ENCODE peak calls at places on chromosomes 4 and X, in five cellular contexts. I, A, O, T and S are unnamed samples.

GRCh38 chr4:2756691-2757350 is 685 bp upstream of the TNIP2 start:
- DNase-seq in I (no peak), A (no peak), O (no peak), T (no peak), S (no peak)

GRCh38 chr4:103018391-103019318 is 850 bp downstream of the SLC9B1 start:
- DNase-seq in I (peak; percentile 74), A (no peak), O (no peak), T (peak; percentile 72), S (peak; percentile 50)

GRCh38 chr4:63505714-63506460 is 903.4 kb downstream of the TECRL start:
- DNase-seq in I (no peak), A (no peak), O (no peak), T (no peak), S (no peak)

GRCh38 chr4:121811122-121811521 is 10.0 kb downstream of the EXOSC9 start:
- DNase-seq in I (no peak), A (no peak), O (no peak), T (no peak), S (no peak)

GRCh38 chr4:87219648-87220093 is 747 bp downstream of the KLHL8 start:
- DNase-seq in I (peak; percentile 69), A (no peak), O (peak; percentile 57), T (peak; percentile 76), S (peak; percentile 18)

GRCh38 chr4:80237992-80238391 is 28.5 kb upstream of the FGF5 start:
- DNase-seq in I (no peak), A (no peak), O (peak; percentile 80), T (peak; percentile 96), S (no peak)

GRCh38 chr4:82898322-82899243 is 2.0 kb upstream of the THAP9 start:
- DNase-seq in I (no peak), A (no peak), O (peak; percentile 92), T (peak; percentile 95), S (no peak)

GRCh38 chr4:140641789-140642439 is 73.2 kb upstream of the UCP1 start:
- DNase-seq in I (no peak), A (no peak), O (peak; percentile 10), T (no peak), S (peak; percentile 69)

GRCh38 chr4:152591361-152591760 is 55.5 kb upstream of the FBXW7 start:
- DNase-seq in I (peak; percentile 85), A (peak; percentile 25), O (peak; percentile 66), T (peak; percentile 71), S (peak; percentile 29)

GRCh38 chr4:2220016-2220620 is 21.8 kb downstream of the HAUS3 start:
- DNase-seq in I (peak; percentile 77), A (peak; percentile 54), O (peak; percentile 80), T (peak; percentile 85), S (peak; percentile 79)

GRCh38 chrX:13495232-13495631 is 74.2 kb upstream of the EGFL6 start:
- DNase-seq in I (no peak), A (no peak), O (no peak), T (no peak), S (no peak)

GRCh38 chrX:154460326-154460725 is 2.2 kb downstream of the PLXNA3 start:
- DNase-seq in I (no peak), A (no peak), O (no peak), T (peak; percentile 27), S (no peak)

GRCh38 chrX:154458116-154458953 is at the start of gene PLXNA3:
- DNase-seq in I (no peak), A (no peak), O (peak; percentile 50), T (peak; percentile 66), S (peak; percentile 62)

GRCh38 chrX:154458954-154459829 is 1.1 kb downstream of the PLXNA3 start:
- DNase-seq in I (no peak), A (no peak), O (no peak), T (peak; percentile 66), S (no peak)

GRCh38 chrX:154459843-154460242 is 1.8 kb downstream of the PLXNA3 start:
- DNase-seq in I (no peak), A (no peak), O (no peak), T (peak; percentile 57), S (no peak)

GRCh38 chrX:154457491-154458115 is 478 bp upstream of the PLXNA3 start:
- DNase-seq in I (no peak), A (no peak), O (no peak), T (peak; percentile 52), S (peak; percentile 72)
- H3K27ac ChIP-seq in I (peak overlapping the region; percentile 72), A (peak overlapping the region; percentile 78), O (peak overlapping the region; percentile 77), T (peak overlapping the region; percentile 79), S (peak overlapping the region; percentile 73)

DNA sequence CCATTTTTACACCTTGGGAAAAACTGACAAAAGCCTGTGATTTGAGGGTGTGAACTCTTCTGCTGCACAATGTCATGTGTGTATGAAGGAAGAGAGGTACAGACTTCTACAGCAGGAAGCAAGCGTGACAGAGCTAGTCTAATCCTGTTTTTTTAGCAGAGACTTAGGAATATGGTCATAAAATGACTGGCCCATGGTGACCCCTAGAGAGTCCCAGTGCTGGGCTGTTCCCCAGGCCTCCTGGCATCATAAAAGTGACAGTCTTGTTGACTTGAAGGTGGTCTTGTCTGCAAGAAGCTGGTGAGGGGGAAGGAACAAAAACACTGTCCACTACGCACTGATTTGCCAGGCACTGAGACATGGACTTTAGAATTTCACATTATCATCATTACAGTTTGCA is 62.8 kb downstream of the HADH start:
- DNase-seq in I (no peak), A (no peak), O (no peak), T (no peak), S (no peak)
- H3K27ac ChIP-seq in I (no peak overlapping the region), A (no peak overlapping the region), O (no peak overlapping the region), T (no peak overlapping the region), S (no peak overlapping the region)

GRCh38 chr4:11525085-11525484 is 96.4 kb upstream of the HS3ST1 start:
- DNase-seq in I (no peak), A (no peak), O (no peak), T (no peak), S (no peak)

GRCh38 chr4:11535333-11535732 is 106.6 kb upstream of the HS3ST1 start:
- DNase-seq in I (no peak), A (no peak), O (no peak), T (no peak), S (no peak)

GRCh38 chr4:11532138-11532537 is 103.4 kb upstream of the HS3ST1 start:
- DNase-seq in I (no peak), A (no peak), O (no peak), T (no peak), S (no peak)

DNA sequence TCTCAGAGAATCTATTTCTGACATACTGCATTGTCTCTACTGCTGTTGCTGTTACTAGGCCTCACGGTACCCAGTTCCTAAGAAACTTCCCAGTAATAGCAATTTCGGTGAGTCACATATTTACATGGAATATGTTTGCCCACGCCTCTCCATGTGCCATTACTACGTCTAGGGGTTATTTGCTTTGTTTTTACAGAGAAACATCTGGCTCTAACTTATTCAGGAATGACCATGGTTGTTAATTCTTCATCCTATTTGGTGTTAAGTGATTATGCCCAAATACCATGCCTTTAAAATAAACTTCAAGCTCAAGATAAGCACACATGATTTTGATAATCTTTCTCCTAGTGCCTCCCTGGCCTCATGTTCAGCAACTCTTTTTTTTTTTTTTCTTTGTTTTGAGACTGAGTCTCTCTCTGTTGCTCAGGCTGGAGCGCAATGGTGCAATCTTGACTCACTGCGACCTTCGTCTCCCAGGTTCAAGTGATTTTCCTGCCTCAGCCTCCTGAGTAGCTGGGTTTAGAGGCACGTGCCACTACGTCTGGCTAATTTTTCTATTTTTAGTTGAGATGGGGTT is 101.0 kb upstream of the HS3ST1 start:
- DNase-seq in I (no peak), A (no peak), O (peak; percentile 68), T (no peak), S (no peak)
- H3K27ac ChIP-seq in I (no peak overlapping the region), A (no peak overlapping the region), O (no peak overlapping the region), T (no peak overlapping the region), S (no peak overlapping the region)

DNA sequence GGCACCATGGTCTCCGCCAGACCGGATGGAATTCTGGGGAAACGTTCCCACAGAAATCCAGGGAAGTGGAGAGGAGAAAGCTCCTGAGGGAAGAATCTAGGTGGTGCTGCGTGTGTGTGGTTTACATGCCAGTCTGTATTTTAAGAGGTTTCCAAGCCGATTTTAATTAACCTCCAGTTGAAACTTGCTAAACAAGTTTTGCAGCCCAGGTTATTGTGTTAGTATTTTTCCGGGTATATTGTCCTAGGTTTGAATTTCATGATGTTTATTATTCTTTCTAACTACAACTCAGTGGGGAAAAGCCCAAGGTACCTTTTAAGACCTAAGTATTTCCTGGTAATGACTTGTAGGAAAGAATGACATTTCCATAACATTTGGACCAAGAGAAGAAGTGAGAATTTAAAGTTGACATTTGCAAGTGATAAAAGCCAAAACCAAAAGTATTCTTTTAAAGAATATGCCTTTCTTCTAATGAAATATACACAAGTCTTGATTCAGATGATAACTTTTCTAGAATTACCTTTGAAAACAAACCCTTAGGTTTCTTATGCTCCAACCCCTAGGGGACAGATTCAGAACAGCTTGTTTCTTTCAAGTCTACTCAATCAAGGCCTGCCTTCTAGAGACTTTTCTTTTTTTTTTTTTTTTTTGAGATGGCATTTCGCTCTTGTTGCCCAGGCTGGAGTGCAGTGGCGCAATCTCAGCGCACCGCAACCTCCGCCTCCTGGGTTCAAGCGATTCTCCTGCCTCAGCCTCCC is 14.6 kb downstream of the SAT1 start:
- DNase-seq in I (no peak), A (no peak), O (no peak), T (no peak), S (no peak)
- H3K27ac ChIP-seq in I (no peak overlapping the region), A (no peak overlapping the region), O (no peak overlapping the region), T (no peak overlapping the region), S (no peak overlapping the region)